ENCODE peak calls at places on chromosome 11, in ten cellular contexts. S is stimulated activated CD8-positive, alpha-beta memory T cell treated with anti-CD3 and anti-CD28 coated beads, Interleukin-12 subunit alpha, Interleukin-12 subunit beta, amount 100 ng/mL, for 4 hours; Y is HCEC 1CT; C is HEK293T; G is activated naive CD4-positive, alpha-beta T cell treated with anti-CD3 and anti-CD28 coated beads, Interleukin-2, amount 50 U/mL, for 16 hours; P is HTR-8/SVneo; T is AG04450; R is hypothalamus; L is heart left ventricle; V is KBM-7. N is an unnamed sample.

GRCh38 chr11:9973921-9974320 is 310.0 kb downstream of the SWAP70 start:
- DNase-seq in S (no peak), Y (no peak), C (no peak), G (no peak), P (peak), T (no peak), R (no peak), L (no peak), V (no peak), N (no peak)

GRCh38 chr11:62922189-62922589 is 1.0 kb upstream of the CHRM1 start:
- DNase-seq in S (no peak), Y (no peak), C (no peak), G (no peak), P (no peak), T (no peak), R (no peak), L (no peak), V (no peak), N (no peak)

GRCh38 chr11:94020777-94021615 is at the start of gene HEPHL1:
- DNase-seq in S (no peak), Y (peak), C (no peak), G (no peak), P (no peak), T (no peak), R (no peak), L (no peak), V (peak), N (peak)

GRCh38 chr11:6127881-6128280 is 20.4 kb downstream of the OR56B4 start:
- DNase-seq in S (no peak), Y (no peak), C (no peak), G (no peak), P (no peak), T (no peak), R (no peak), L (no peak), V (no peak), N (no peak)

GRCh38 chr11:95419915-95420314 is 188.9 kb upstream of the SESN3 start:
- DNase-seq in S (no peak), Y (peak), C (no peak), G (no peak), P (no peak), T (peak), R (no peak), L (no peak), V (no peak), N (no peak)

GRCh38 chr11:112377946-112378345 is 117.3 kb upstream of the PLET1 start:
- DNase-seq in S (no peak), Y (no peak), C (no peak), G (no peak), P (no peak), T (no peak), R (no peak), L (no peak), V (no peak), N (no peak)

GRCh38 chr11:58771458-58771855 is 39.7 kb upstream of the GLYAT start:
- DNase-seq in S (no peak), Y (no peak), C (no peak), G (no peak), P (no peak), T (no peak), R (no peak), L (no peak), V (no peak), N (no peak)

GRCh38 chr11:17979770-17980371 is 33.0 kb downstream of the SERGEF start:
- DNase-seq in S (no peak), Y (no peak), C (peak), G (peak), P (peak), T (no peak), R (no peak), L (no peak), V (peak), N (peak)

GRCh38 chr11:59173080-59173963 is 1.4 kb downstream of the DTX4 start:
- DNase-seq in S (no peak), Y (peak), C (no peak), G (no peak), P (peak), T (no peak), R (no peak), L (peak), V (no peak), N (no peak)

GRCh38 chr11:75867778-75868374 is 52.9 kb downstream of the UVRAG start:
- DNase-seq in S (no peak), Y (peak), C (peak), G (peak), P (peak), T (peak), R (no peak), L (no peak), V (peak), N (peak)

GRCh38 chr11:92657226-92657625 is 312.2 kb upstream of the MTNR1B start:
- DNase-seq in S (no peak), Y (no peak), C (no peak), G (no peak), P (no peak), T (no peak), R (no peak), L (no peak), V (no peak), N (no peak)

GRCh38 chr11:33633251-33634003 is 67.2 kb downstream of the C11orf91 start:
- DNase-seq in S (no peak), Y (peak), C (no peak), G (no peak), P (peak), T (no peak), R (no peak), L (no peak), V (no peak), N (peak)

GRCh38 chr11:22539851-22540376 is 85.7 kb downstream of the FANCF start:
- DNase-seq in S (no peak), Y (peak), C (peak), G (no peak), P (peak), T (no peak), R (no peak), L (no peak), V (peak), N (peak)

N was measured in A172.